ENCODE peak calls at places on chromosomes 13 and 19, in seven cellular contexts. One of them, this sample, is unnamed.

GRCh38 chr13:54633461-54633860 is 1604.8 kb downstream of the OLFM4 start:
- DNase-seq in body of pancreas: no peak
- DNase-seq in CD8-positive, alpha-beta T cell: no peak
- DNase-seq in MCF 10A: no peak
- DNase-seq in HFFc6: no peak
- DNase-seq in kidney epithelial cell: no peak
- DNase-seq in PC-3: no peak
- DNase-seq in this sample: no peak

GRCh38 chr13:66972659-66973058 is 257.5 kb downstream of the PCDH9 start:
- DNase-seq in body of pancreas: no peak
- DNase-seq in CD8-positive, alpha-beta T cell: no peak
- DNase-seq in MCF 10A: no peak
- DNase-seq in HFFc6: no peak
- DNase-seq in kidney epithelial cell: no peak
- DNase-seq in PC-3: no peak
- DNase-seq in this sample: no peak

GRCh38 chr13:99191900-99192399 is 8.7 kb upstream of the UBAC2 start:
- DNase-seq in body of pancreas: no peak
- DNase-seq in CD8-positive, alpha-beta T cell: no peak
- DNase-seq in MCF 10A: no peak
- DNase-seq in HFFc6: peak
- DNase-seq in kidney epithelial cell: no peak
- DNase-seq in PC-3: peak
- DNase-seq in this sample: no peak

GRCh38 chr13:33233547-33233946 is 52.0 kb downstream of the STARD13 start:
- DNase-seq in body of pancreas: peak
- DNase-seq in CD8-positive, alpha-beta T cell: no peak
- DNase-seq in MCF 10A: no peak
- DNase-seq in HFFc6: no peak
- DNase-seq in kidney epithelial cell: no peak
- DNase-seq in PC-3: peak
- DNase-seq in this sample: no peak

GRCh38 chr13:50261502-50261901 is 246.3 kb downstream of the KCNRG start:
- DNase-seq in body of pancreas: no peak
- DNase-seq in CD8-positive, alpha-beta T cell: no peak
- DNase-seq in MCF 10A: peak
- DNase-seq in HFFc6: no peak
- DNase-seq in kidney epithelial cell: no peak
- DNase-seq in PC-3: no peak
- DNase-seq in this sample: no peak

GRCh38 chr19:33376423-33376822 is 2.9 kb downstream of the CEBPG start:
- DNase-seq in body of pancreas: peak
- DNase-seq in CD8-positive, alpha-beta T cell: no peak
- DNase-seq in MCF 10A: peak
- DNase-seq in HFFc6: peak
- DNase-seq in kidney epithelial cell: no peak
- DNase-seq in PC-3: peak
- DNase-seq in this sample: no peak

GRCh38 chr19:8445488-8446001 is 770 bp downstream of the HNRNPM start:
- DNase-seq in body of pancreas: peak
- DNase-seq in CD8-positive, alpha-beta T cell: peak
- DNase-seq in MCF 10A: peak
- DNase-seq in HFFc6: no peak
- DNase-seq in kidney epithelial cell: no peak
- DNase-seq in PC-3: peak
- DNase-seq in this sample: peak

GRCh38 chr13:99982741-99983400 is 1.3 kb downstream of the ZIC2 start:
- DNase-seq in body of pancreas: no peak
- DNase-seq in CD8-positive, alpha-beta T cell: no peak
- DNase-seq in MCF 10A: peak
- DNase-seq in HFFc6: no peak
- DNase-seq in kidney epithelial cell: no peak
- DNase-seq in PC-3: no peak
- DNase-seq in this sample: no peak

GRCh38 chr13:100130930-100131511 is 42.1 kb downstream of the PCCA start:
- DNase-seq in body of pancreas: no peak
- DNase-seq in CD8-positive, alpha-beta T cell: no peak
- DNase-seq in MCF 10A: no peak
- DNase-seq in HFFc6: no peak
- DNase-seq in kidney epithelial cell: no peak
- DNase-seq in PC-3: no peak
- DNase-seq in this sample: no peak

GRCh38 chr19:19463348-19464117 is 51.8 kb downstream of the TSSK6 start:
- DNase-seq in body of pancreas: peak
- DNase-seq in CD8-positive, alpha-beta T cell: no peak
- DNase-seq in MCF 10A: no peak
- DNase-seq in HFFc6: peak
- DNase-seq in kidney epithelial cell: no peak
- DNase-seq in PC-3: no peak
- DNase-seq in this sample: no peak

GRCh38 chr19:38559428-38560401 is 58.0 kb downstream of the MAP4K1 start:
- DNase-seq in body of pancreas: no peak
- DNase-seq in CD8-positive, alpha-beta T cell: peak
- DNase-seq in MCF 10A: peak
- DNase-seq in HFFc6: peak
- DNase-seq in kidney epithelial cell: peak
- DNase-seq in PC-3: no peak
- DNase-seq in this sample: no peak

GRCh38 chr13:31012285-31013024 is 80.0 kb downstream of the TEX26 start:
- DNase-seq in body of pancreas: no peak
- DNase-seq in CD8-positive, alpha-beta T cell: no peak
- DNase-seq in MCF 10A: peak
- DNase-seq in HFFc6: peak
- DNase-seq in kidney epithelial cell: no peak
- DNase-seq in PC-3: peak
- DNase-seq in this sample: no peak

GRCh38 chr19:28420731-28421550 is 792.0 kb downstream of the UQCRFS1 start:
- DNase-seq in body of pancreas: no peak
- DNase-seq in CD8-positive, alpha-beta T cell: no peak
- DNase-seq in MCF 10A: no peak
- DNase-seq in HFFc6: no peak
- DNase-seq in kidney epithelial cell: no peak
- DNase-seq in PC-3: no peak
- DNase-seq in this sample: no peak

GRCh38 chr19:7373862-7374261 is 25.1 kb downstream of the ARHGEF18 start:
- DNase-seq in body of pancreas: no peak
- DNase-seq in CD8-positive, alpha-beta T cell: no peak
- DNase-seq in MCF 10A: no peak
- DNase-seq in HFFc6: peak
- DNase-seq in kidney epithelial cell: no peak
- DNase-seq in PC-3: peak
- DNase-seq in this sample: no peak

GRCh38 chr19:940591-941291 is 14.9 kb downstream of the ARID3A start:
- DNase-seq in body of pancreas: peak
- DNase-seq in CD8-positive, alpha-beta T cell: peak
- DNase-seq in MCF 10A: peak
- DNase-seq in HFFc6: no peak
- DNase-seq in kidney epithelial cell: no peak
- DNase-seq in PC-3: peak
- DNase-seq in this sample: peak

GRCh38 chr19:28534740-28535351 is 678.1 kb downstream of the UQCRFS1 start:
- DNase-seq in body of pancreas: no peak
- DNase-seq in CD8-positive, alpha-beta T cell: no peak
- DNase-seq in MCF 10A: no peak
- DNase-seq in HFFc6: no peak
- DNase-seq in kidney epithelial cell: no peak
- DNase-seq in PC-3: no peak
- DNase-seq in this sample: no peak

GRCh38 chr13:30892966-30893365 is 13.1 kb upstream of the MEDAG start:
- DNase-seq in body of pancreas: peak
- DNase-seq in CD8-positive, alpha-beta T cell: no peak
- DNase-seq in MCF 10A: peak
- DNase-seq in HFFc6: peak
- DNase-seq in kidney epithelial cell: no peak
- DNase-seq in PC-3: peak
- DNase-seq in this sample: no peak

GRCh38 chr13:32969516-32969941 is 46.7 kb upstream of the KL start:
- DNase-seq in body of pancreas: no peak
- DNase-seq in CD8-positive, alpha-beta T cell: no peak
- DNase-seq in MCF 10A: no peak
- DNase-seq in HFFc6: peak
- DNase-seq in kidney epithelial cell: peak
- DNase-seq in PC-3: no peak
- DNase-seq in this sample: no peak

GRCh38 chr19:831407-832369 is 4.1 kb downstream of the AZU1 start:
- DNase-seq in body of pancreas: peak
- DNase-seq in CD8-positive, alpha-beta T cell: no peak
- DNase-seq in MCF 10A: no peak
- DNase-seq in HFFc6: no peak
- DNase-seq in kidney epithelial cell: no peak
- DNase-seq in PC-3: no peak
- DNase-seq in this sample: no peak

GRCh38 chr13:95117092-95117491 is 184.2 kb downstream of the ABCC4 start:
- DNase-seq in body of pancreas: no peak
- DNase-seq in CD8-positive, alpha-beta T cell: no peak
- DNase-seq in MCF 10A: peak
- DNase-seq in HFFc6: no peak
- DNase-seq in kidney epithelial cell: no peak
- DNase-seq in PC-3: peak
- DNase-seq in this sample: no peak

DNA sequence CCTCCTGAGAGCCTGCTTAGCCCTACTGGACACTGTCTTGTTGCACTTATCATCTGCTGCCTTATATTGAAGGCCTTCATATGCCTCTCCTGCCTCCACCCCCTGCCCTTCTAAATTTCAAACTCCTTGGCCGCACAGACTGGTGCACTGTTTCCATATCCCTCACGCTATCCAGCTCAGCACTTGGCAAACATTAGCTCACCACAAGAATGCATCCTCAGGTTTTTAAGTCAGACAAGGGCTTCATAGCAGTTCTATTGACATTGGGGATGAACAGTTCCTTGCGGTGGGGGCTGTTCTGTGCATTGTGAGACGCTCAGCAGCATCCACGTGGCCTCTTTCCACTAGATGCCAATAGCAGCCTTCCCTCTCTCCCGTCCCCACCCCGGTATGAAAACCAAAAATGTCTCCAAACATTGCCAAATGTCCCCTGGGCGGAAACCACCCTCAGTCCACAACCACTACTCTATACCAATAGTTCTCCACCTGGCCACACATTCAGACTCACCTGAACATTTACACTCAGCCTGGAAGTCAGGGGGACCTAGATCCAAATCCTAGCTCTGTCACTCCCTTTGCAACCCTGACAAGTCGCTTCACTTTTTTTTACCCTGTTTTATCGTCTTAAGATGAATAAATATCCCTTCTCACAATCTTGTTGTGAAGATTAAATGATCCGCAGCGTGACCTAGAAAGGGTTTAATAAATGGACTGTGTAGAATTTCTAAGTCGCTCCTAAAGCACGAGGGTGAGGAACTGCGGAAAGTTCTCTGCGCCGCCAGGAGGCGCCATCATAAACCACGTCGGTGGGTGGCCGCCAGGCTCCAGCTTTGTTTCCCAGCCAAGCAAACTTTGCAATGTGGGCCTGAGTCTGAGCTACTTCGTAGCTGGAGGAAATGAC is 3.6 kb upstream of the CEACAM3 start:
- DNase-seq in body of pancreas: peak
- DNase-seq in CD8-positive, alpha-beta T cell: peak
- DNase-seq in MCF 10A: peak
- DNase-seq in HFFc6: peak
- DNase-seq in kidney epithelial cell: no peak
- DNase-seq in PC-3: peak
- DNase-seq in this sample: peak
- TF ChIP-seq CTCF in body of pancreas: peak
- TF ChIP-seq CTCF in CD8-positive, alpha-beta T cell: peak
- TF ChIP-seq CTCF in MCF 10A: peak
- TF ChIP-seq CTCF in HFFc6: peak
- TF ChIP-seq CTCF in kidney epithelial cell: peak
- TF ChIP-seq CTCF in PC-3: peak
- TF ChIP-seq CTCF in this sample: no peak

DNA sequence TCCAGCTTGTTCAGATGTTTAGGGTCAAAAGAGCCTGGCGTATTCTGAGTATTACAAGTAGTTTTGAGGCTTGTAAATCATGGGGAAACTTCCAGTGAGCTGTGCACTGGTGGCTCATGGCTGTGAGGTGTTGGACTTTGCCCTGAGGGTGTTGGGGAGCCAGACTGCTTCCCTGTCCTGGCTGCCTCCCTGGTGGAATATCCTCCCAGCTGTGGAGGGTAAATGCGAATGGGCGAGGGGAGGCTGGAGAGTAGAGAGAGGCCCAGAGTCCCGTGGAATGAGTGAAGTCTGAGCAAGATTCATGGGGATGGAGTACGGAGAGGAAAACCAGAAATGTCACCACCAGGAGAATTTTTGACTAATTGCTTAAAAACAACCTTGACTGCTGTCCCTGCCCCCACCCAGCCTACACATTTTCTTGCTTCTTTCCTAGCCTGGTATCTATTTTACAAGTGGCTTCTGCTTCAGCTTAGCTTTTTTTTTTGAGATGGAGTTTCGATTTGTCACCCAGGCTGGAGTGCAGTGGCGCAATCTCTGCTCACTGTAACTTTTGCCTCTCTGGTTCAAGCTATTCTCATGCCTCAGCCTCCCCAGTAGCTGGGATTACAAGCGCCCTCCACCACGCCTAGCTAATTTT is 3.7 kb downstream of the SNRPA start:
- DNase-seq in body of pancreas: peak
- DNase-seq in CD8-positive, alpha-beta T cell: no peak
- DNase-seq in MCF 10A: no peak
- DNase-seq in HFFc6: peak
- DNase-seq in kidney epithelial cell: no peak
- DNase-seq in PC-3: peak
- DNase-seq in this sample: no peak
- TF ChIP-seq CTCF in body of pancreas: no peak
- TF ChIP-seq CTCF in CD8-positive, alpha-beta T cell: no peak
- TF ChIP-seq CTCF in MCF 10A: no peak
- TF ChIP-seq CTCF in HFFc6: no peak
- TF ChIP-seq CTCF in kidney epithelial cell: no peak
- TF ChIP-seq CTCF in PC-3: no peak
- TF ChIP-seq CTCF in this sample: no peak

GRCh38 chr13:28313579-28313978 is 175.2 kb downstream of the PAN3 start:
- DNase-seq in body of pancreas: no peak
- DNase-seq in CD8-positive, alpha-beta T cell: no peak
- DNase-seq in MCF 10A: no peak
- DNase-seq in HFFc6: peak
- DNase-seq in kidney epithelial cell: no peak
- DNase-seq in PC-3: no peak
- DNase-seq in this sample: no peak
- TF ChIP-seq CTCF in body of pancreas: no peak
- TF ChIP-seq CTCF in CD8-positive, alpha-beta T cell: no peak
- TF ChIP-seq CTCF in MCF 10A: no peak
- TF ChIP-seq CTCF in HFFc6: peak
- TF ChIP-seq CTCF in kidney epithelial cell: peak
- TF ChIP-seq CTCF in PC-3: peak
- TF ChIP-seq CTCF in this sample: no peak

DNA sequence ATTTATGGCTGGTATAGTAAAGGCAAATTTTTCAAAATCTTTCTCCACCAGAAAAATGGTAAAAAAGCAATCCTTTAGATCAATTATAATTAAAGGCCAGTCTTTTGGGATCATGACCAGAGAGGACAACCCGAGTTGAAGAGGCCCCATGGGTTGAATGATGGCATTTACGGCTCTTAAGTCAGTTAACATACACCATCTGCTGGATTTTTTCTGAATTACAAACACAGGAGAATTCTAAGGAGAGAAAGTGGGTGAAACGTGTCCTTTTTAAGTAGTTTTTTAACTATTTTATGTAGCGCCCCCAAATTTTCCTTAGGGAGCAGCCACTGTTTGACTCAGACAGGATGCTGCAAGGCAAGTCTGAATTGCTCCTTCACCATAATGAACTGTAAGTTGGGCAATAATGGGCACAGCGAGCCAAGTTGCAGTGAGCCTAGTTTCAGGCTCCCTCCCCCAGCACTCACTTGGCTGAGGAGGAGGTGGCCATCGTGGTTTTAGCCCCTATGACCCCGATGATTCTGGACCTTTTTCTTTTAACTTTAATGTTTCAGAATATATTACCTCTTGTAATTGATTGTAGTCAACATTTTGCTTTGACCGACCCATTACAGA is 13.6 kb upstream of the ZNF611 start:
- DNase-seq in body of pancreas: no peak
- DNase-seq in CD8-positive, alpha-beta T cell: no peak
- DNase-seq in MCF 10A: peak
- DNase-seq in HFFc6: peak
- DNase-seq in kidney epithelial cell: no peak
- DNase-seq in PC-3: peak
- DNase-seq in this sample: no peak
- TF ChIP-seq CTCF in body of pancreas: peak
- TF ChIP-seq CTCF in CD8-positive, alpha-beta T cell: peak
- TF ChIP-seq CTCF in MCF 10A: peak
- TF ChIP-seq CTCF in HFFc6: peak
- TF ChIP-seq CTCF in kidney epithelial cell: no peak
- TF ChIP-seq CTCF in PC-3: peak
- TF ChIP-seq CTCF in this sample: no peak

This sample was measured in activated B cell treated with CpG ODN at 0.5 μM for 24 hours.